ENCODE peak calls at places on chromosomes 12 and 14, in nine cellular contexts. P is NB4, O is HCT116, W is body of pancreas, G is GM23338, Y is fibroblast of pulmonary artery, X is endothelial cell, N is osteocyte, D is MCF 10A. V is an unnamed sample.

GRCh38 chr12:113065126-113066007 is 8.8 kb downstream of the DTX1 start:
- DNase-seq in P (peak), O (no peak), W (no peak), G (peak), Y (peak), X (peak), N (no peak), D (no peak), V (no peak)

GRCh38 chr12:5201554-5202243 is 158.0 kb downstream of the KCNA5 start:
- DNase-seq in P (no peak), O (no peak), W (no peak), G (peak), Y (no peak), X (peak), N (no peak), D (no peak), V (no peak)

GRCh38 chr14:61479746-61480502 is 158.5 kb downstream of the PRKCH start:
- DNase-seq in P (peak), O (no peak), W (no peak), G (no peak), Y (peak), X (no peak), N (no peak), D (peak), V (no peak)

GRCh38 chr12:24724765-24725307 is 224.1 kb downstream of the BCAT1 start:
- DNase-seq in P (no peak), O (no peak), W (no peak), G (no peak), Y (no peak), X (no peak), N (no peak), D (no peak), V (no peak)

GRCh38 chr14:74705607-74706006 is 7.3 kb downstream of the AREL1 start:
- DNase-seq in P (no peak), O (no peak), W (no peak), G (no peak), Y (no peak), X (no peak), N (no peak), D (no peak), V (no peak)

GRCh38 chr12:97425802-97426484 is 36.7 kb upstream of the RMST start:
- DNase-seq in P (no peak), O (no peak), W (no peak), G (peak), Y (no peak), X (no peak), N (no peak), D (peak), V (no peak)

GRCh38 chr14:100049220-100049619 is 16.0 kb upstream of the EVL start:
- DNase-seq in P (peak), O (no peak), W (no peak), G (no peak), Y (peak), X (no peak), N (no peak), D (peak), V (no peak)

GRCh38 chr14:100159865-100160533 is 554 bp upstream of the DEGS2 start:
- DNase-seq in P (no peak), O (no peak), W (no peak), G (peak), Y (no peak), X (no peak), N (no peak), D (no peak), V (no peak)

GRCh38 chr12:30902001-30902400 is 24.5 kb upstream of the TSPAN11 start:
- DNase-seq in P (no peak), O (no peak), W (no peak), G (no peak), Y (no peak), X (no peak), N (no peak), D (no peak), V (no peak)

GRCh38 chr12:51622564-51622963 is 31.5 kb downstream of the SCN8A start:
- DNase-seq in P (no peak), O (no peak), W (no peak), G (no peak), Y (peak), X (no peak), N (no peak), D (peak), V (no peak)

GRCh38 chr12:21483531-21483930 is 17.9 kb downstream of the RECQL start:
- DNase-seq in P (no peak), O (no peak), W (no peak), G (no peak), Y (no peak), X (no peak), N (no peak), D (no peak), V (no peak)

GRCh38 chr14:93104961-93105360 is 10.8 kb downstream of the ITPK1 start:
- DNase-seq in P (no peak), O (no peak), W (no peak), G (peak), Y (no peak), X (no peak), N (no peak), D (peak), V (no peak)

GRCh38 chr14:26926585-26926984 is 328.8 kb upstream of the NOVA1 start:
- DNase-seq in P (no peak), O (no peak), W (no peak), G (peak), Y (no peak), X (no peak), N (no peak), D (no peak), V (no peak)

GRCh38 chr14:100538566-100539318 is 48.5 kb downstream of the BEGAIN start:
- DNase-seq in P (no peak), O (no peak), W (peak), G (no peak), Y (no peak), X (no peak), N (no peak), D (no peak), V (no peak)

GRCh38 chr14:58082011-58082410 is 70.0 kb downstream of the ARMH4 start:
- DNase-seq in P (no peak), O (no peak), W (no peak), G (no peak), Y (no peak), X (no peak), N (no peak), D (no peak), V (no peak)

GRCh38 chr12:71477046-71477445 is 37.4 kb downstream of the LGR5 start:
- DNase-seq in P (no peak), O (no peak), W (no peak), G (no peak), Y (no peak), X (no peak), N (no peak), D (no peak), V (no peak)

GRCh38 chr12:132555686-132556085 is 54.7 kb downstream of the LRCOL1 start:
- DNase-seq in P (no peak), O (no peak), W (no peak), G (no peak), Y (no peak), X (no peak), N (no peak), D (no peak), V (no peak)

GRCh38 chr12:5051913-5052312 is 8.2 kb downstream of the KCNA5 start:
- DNase-seq in P (no peak), O (no peak), W (no peak), G (no peak), Y (no peak), X (no peak), N (no peak), D (no peak), V (no peak)

GRCh38 chr12:10811883-10812536 is 2.0 kb upstream of the TAS2R9 start:
- DNase-seq in P (no peak), O (no peak), W (no peak), G (no peak), Y (no peak), X (no peak), N (no peak), D (no peak), V (no peak)

GRCh38 chr14:99688210-99688581 is 4.1 kb downstream of the CYP46A1 start:
- DNase-seq in P (no peak), O (no peak), W (no peak), G (no peak), Y (no peak), X (no peak), N (peak), D (no peak), V (peak)

GRCh38 chr12:614727-615060 is 48.6 kb downstream of the NINJ2 start:
- DNase-seq in P (peak), O (no peak), W (no peak), G (no peak), Y (no peak), X (no peak), N (no peak), D (no peak), V (no peak)

GRCh38 chr12:132766380-132767085 is 4.9 kb upstream of the ANKLE2 start:
- DNase-seq in P (no peak), O (no peak), W (no peak), G (no peak), Y (peak), X (no peak), N (no peak), D (no peak), V (no peak)

GRCh38 chr12:53623526-53623925 is 2.7 kb downstream of the ATF7 start:
- DNase-seq in P (peak), O (no peak), W (no peak), G (no peak), Y (peak), X (no peak), N (no peak), D (peak), V (no peak)

GRCh38 chr12:85468356-85469157 is 188.5 kb downstream of the ALX1 start:
- DNase-seq in P (peak), O (peak), W (peak), G (peak), Y (peak), X (peak), N (no peak), D (peak), V (no peak)

GRCh38 chr12:89872922-89873630 is 164.4 kb upstream of the ATP2B1 start:
- DNase-seq in P (no peak), O (no peak), W (no peak), G (no peak), Y (no peak), X (no peak), N (no peak), D (no peak), V (no peak)

GRCh38 chr12:24424889-24425600 is 475.6 kb upstream of the SOX5 start:
- DNase-seq in P (no peak), O (no peak), W (no peak), G (no peak), Y (no peak), X (no peak), N (no peak), D (no peak), V (no peak)

GRCh38 chr12:65892905-65893304 is 68.6 kb downstream of the HMGA2 start:
- DNase-seq in P (peak), O (no peak), W (no peak), G (no peak), Y (peak), X (no peak), N (no peak), D (peak), V (no peak)

GRCh38 chr12:76060111-76060510 is 24.4 kb downstream of the NAP1L1 start:
- DNase-seq in P (no peak), O (no peak), W (no peak), G (no peak), Y (no peak), X (no peak), N (no peak), D (no peak), V (no peak)

GRCh38 chr12:76049575-76050251 is 18.1 kb upstream of the PHLDA1 start:
- DNase-seq in P (no peak), O (no peak), W (no peak), G (no peak), Y (no peak), X (no peak), N (no peak), D (no peak), V (no peak)

GRCh38 chr12:76057316-76057715 is 25.7 kb upstream of the PHLDA1 start:
- DNase-seq in P (no peak), O (no peak), W (no peak), G (no peak), Y (no peak), X (no peak), N (no peak), D (no peak), V (no peak)

DNA sequence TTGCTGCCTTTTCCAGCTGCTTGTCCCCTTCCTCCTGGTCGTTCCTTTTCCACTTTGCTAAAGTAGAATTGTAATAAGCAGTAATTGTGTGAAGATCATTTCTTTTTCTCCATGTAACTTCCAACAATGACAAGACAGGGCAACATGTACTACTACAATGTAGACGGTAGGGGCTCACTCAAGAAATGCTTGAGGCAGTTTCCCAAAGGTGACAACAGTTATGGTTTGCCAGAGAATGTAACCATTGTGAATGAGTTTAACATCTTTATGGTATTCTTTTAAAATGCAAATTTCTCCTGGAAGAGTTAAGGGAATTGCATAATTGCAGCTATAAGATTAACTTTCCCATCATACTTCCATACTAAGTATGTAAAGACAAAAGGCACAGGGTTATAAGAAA is 23.8 kb upstream of the PHLDA1 start:
- DNase-seq in P (no peak), O (no peak), W (no peak), G (peak), Y (no peak), X (no peak), N (no peak), D (no peak), V (no peak)
- TF ChIP-seq CTCF in P (no peak), O (no peak), W (no peak), G (peak), Y (no peak), X (no peak), N (no peak), D (no peak), V (peak)

GRCh38 chr14:75864352-75864751 is 117.4 kb downstream of the TGFB3 start:
- DNase-seq in P (no peak), O (no peak), W (no peak), G (no peak), Y (peak), X (no peak), N (no peak), D (peak), V (no peak)
- TF ChIP-seq CTCF in P (no peak), O (no peak), W (no peak), G (no peak), Y (no peak), X (no peak), N (no peak), D (no peak), V (no peak)

DNA sequence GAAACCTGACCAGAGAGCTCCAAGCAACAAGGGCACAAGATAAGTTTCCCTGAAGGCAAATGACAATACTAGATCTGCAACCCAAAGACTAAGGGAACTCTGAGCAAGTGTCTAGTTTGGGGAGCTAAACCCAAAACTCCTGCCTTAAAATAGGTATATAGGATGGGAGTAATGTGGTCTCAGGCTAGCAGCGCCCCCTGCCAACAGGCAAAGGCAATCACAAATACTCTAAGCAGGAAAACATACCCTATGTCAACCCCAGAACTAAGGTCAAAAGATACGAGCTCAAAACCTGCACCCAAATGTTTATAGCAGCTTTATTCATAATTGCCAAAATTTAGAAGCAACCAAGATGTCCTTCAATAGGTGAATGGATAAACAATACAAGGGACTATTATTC is 218.8 kb downstream of the ITPR2 start:
- DNase-seq in P (peak), O (peak), W (peak), G (peak), Y (peak), X (peak), N (no peak), D (peak), V (no peak)
- TF ChIP-seq CTCF in P (peak), O (peak), W (peak), G (peak), Y (peak), X (peak), N (peak), D (peak), V (peak)

DNA sequence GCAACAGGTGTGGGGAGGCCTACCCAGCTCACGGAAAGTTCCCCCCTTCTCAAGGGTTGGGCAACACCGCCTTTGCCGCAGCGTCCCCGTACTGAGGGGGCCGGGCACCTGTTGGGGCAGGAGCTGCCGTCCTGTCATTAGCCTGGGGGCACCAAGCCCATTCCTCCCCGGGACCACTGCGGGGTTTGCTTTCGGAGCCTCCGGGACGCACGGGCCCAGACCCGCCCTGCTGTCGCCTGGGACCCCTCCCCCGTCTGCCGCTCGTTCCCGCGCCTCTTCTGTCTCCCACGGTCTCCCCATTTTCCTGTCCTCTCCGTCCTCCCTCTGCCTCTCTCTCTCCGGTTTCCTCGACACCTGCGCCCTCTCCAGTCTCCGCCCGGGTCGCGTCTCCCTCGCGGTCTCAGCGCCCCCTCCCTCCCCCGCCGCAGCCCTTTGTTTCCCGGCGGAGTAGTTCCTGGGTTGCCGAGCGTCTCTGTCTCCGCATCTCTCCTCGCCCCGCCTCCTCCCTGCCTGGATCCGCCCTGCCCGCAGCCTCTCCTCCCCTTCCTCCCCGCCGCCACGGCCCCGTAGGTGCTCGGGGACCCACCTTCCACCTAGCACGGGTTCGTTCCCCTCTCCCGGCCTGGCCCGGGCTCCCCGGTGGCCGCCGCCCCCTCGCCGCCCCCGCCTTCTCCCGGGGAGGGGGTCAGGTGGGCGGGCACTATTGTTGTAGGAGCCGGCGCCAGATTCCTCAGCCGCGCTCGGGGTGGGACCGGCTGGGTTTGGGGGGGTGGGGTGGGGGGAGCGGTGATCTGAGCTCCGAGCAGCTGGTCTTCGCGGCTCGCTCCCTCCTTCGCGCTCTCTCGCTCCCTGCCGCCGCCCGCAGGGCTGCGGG is at the start of gene CACNB3:
- DNase-seq in P (peak), O (no peak), W (peak), G (peak), Y (peak), X (peak), N (peak), D (peak), V (peak)
- TF ChIP-seq CTCF in P (no peak), O (no peak), W (no peak), G (no peak), Y (no peak), X (no peak), N (no peak), D (no peak), V (no peak)

DNA sequence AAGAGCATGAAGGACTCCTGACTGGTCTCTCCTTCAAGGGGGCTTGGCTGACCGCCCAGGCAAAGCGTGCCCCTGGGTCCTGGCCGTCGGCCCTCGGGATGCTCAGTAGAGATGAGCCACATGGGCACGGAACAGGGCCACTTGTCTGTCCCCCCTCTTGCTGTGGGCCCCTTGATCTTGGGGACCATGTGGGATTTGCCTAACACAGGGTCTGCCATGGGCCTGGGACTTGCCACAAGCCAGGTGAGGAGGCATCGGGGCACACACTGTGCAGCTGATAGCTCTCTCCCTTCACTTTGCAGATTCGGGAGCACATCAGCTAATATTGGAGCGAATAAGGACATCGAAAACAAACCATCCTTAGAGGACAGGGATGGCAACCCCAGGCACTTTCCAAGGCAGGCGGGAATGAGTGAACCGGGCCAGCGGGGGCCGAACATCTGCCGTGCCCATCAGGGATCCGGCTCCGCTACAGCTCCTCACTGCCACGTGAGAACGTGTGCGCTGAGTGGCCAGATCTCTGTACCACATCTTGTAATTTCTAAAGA is 88.1 kb downstream of the PIWIL1 start:
- DNase-seq in P (no peak), O (no peak), W (peak), G (no peak), Y (no peak), X (no peak), N (peak), D (no peak), V (peak)
- TF ChIP-seq CTCF in P (no peak), O (no peak), W (no peak), G (no peak), Y (no peak), X (no peak), N (no peak), D (no peak), V (no peak)

GRCh38 chr12:3000548-3001275 is 41.5 kb downstream of the TEAD4 start:
- DNase-seq in P (no peak), O (no peak), W (peak), G (peak), Y (no peak), X (no peak), N (no peak), D (no peak), V (no peak)
- TF ChIP-seq CTCF in P (peak), O (peak), W (no peak), G (peak), Y (no peak), X (no peak), N (peak), D (no peak), V (peak)

DNA sequence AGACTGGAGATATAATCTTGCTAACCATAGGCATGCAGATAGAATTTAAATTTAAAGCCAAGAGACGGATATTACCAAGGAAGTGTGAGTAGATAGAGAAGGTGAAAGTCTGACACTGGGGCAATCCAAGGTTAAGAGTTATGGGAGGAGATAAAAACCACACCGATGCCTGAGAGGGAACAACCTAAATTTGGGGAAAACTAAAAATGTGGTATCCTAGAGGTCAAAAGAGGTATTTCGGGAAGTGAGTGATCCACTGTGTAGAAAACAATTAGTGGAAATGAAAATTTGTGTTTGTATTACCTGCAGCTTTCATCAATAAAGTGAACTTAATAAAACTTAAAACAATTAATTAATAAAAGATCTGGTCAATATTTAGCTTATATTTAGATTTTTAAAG is 269.0 kb upstream of the RPL10L start:
- DNase-seq in P (no peak), O (no peak), W (no peak), G (peak), Y (no peak), X (no peak), N (no peak), D (no peak), V (no peak)
- TF ChIP-seq CTCF in P (no peak), O (no peak), W (no peak), G (peak), Y (peak), X (peak), N (no peak), D (peak), V (peak)

V was measured in type B pancreatic cell.